ENCODE peak calls at places on chromosome 20, in five cellular contexts. V, Q, K, W and E are unnamed samples.

GRCh38 chr20:39851459-39851858 is 837.6 kb downstream of the MAFB start:
- DNase-seq in V (no peak), Q (no peak), K (no peak), W (no peak), E (no peak)

GRCh38 chr20:48706710-48707339 is 121.0 kb downstream of the PREX1 start:
- DNase-seq in V (no peak), Q (no peak), K (no peak), W (no peak), E (no peak)

GRCh38 chr20:47241345-47241781 is 115.1 kb downstream of the ZMYND8 start:
- DNase-seq in V (no peak), Q (no peak), K (no peak), W (no peak), E (no peak)

GRCh38 chr20:35503841-35504460 is 25.5 kb downstream of the C20orf173 start:
- DNase-seq in V (peak), Q (no peak), K (no peak), W (no peak), E (no peak)

GRCh38 chr20:25565578-25566157 is 19.7 kb downstream of the NINL start:
- DNase-seq in V (no peak), Q (no peak), K (no peak), W (no peak), E (no peak)

GRCh38 chr20:8547035-8547649 is 415.1 kb downstream of the PLCB1 start:
- DNase-seq in V (no peak), Q (no peak), K (no peak), W (no peak), E (peak)

GRCh38 chr20:43138061-43138860 is 51.4 kb downstream of the PTPRT start:
- DNase-seq in V (no peak), Q (no peak), K (no peak), W (no peak), E (no peak)

GRCh38 chr20:53149184-53149651 is 177.1 kb downstream of the TSHZ2 start:
- DNase-seq in V (no peak), Q (no peak), K (no peak), W (no peak), E (no peak)

GRCh38 chr20:3803854-3804253 is 7.7 kb downstream of the CDC25B start:
- DNase-seq in V (no peak), Q (no peak), K (no peak), W (no peak), E (no peak)

GRCh38 chr20:7113577-7114466 is 346.3 kb downstream of the BMP2 start:
- DNase-seq in V (peak), Q (peak), K (peak), W (no peak), E (peak)

GRCh38 chr20:49340161-49340966 is 62.5 kb upstream of the ZNFX1 start:
- DNase-seq in V (no peak), Q (peak), K (no peak), W (no peak), E (no peak)

GRCh38 chr20:50633361-50633760 is 58.0 kb downstream of the RIPOR3 start:
- DNase-seq in V (no peak), Q (no peak), K (no peak), W (no peak), E (no peak)

GRCh38 chr20:48336647-48337046 is 491.2 kb downstream of the PREX1 start:
- DNase-seq in V (no peak), Q (no peak), K (no peak), W (no peak), E (no peak)

GRCh38 chr20:48066256-48066655 is 281.0 kb upstream of the SULF2 start:
- DNase-seq in V (no peak), Q (no peak), K (no peak), W (no peak), E (no peak)

GRCh38 chr20:37686762-37687477 is 6.9 kb upstream of the CTNNBL1 start:
- DNase-seq in V (no peak), Q (no peak), K (no peak), W (no peak), E (no peak)

GRCh38 chr20:62570897-62571666 is 71.2 kb upstream of the SLCO4A1 start:
- DNase-seq in V (no peak), Q (no peak), K (no peak), W (no peak), E (no peak)

GRCh38 chr20:60071965-60072364 is 113.7 kb downstream of the CDH26 start:
- DNase-seq in V (no peak), Q (no peak), K (no peak), W (no peak), E (no peak)

GRCh38 chr20:58852559-58853271 is at the start of gene GNAS:
- DNase-seq in V (no peak), Q (no peak), K (peak), W (peak), E (no peak)

GRCh38 chr20:43914697-43915208 is at the start of gene TOX2:
- DNase-seq in V (no peak), Q (peak), K (peak), W (no peak), E (no peak)

GRCh38 chr20:46563170-46563847 is 12.9 kb upstream of the OCSTAMP start:
- DNase-seq in V (peak), Q (no peak), K (no peak), W (no peak), E (no peak)

GRCh38 chr20:62040933-62041332 is 24.7 kb downstream of the TAF4 start:
- DNase-seq in V (no peak), Q (no peak), K (no peak), W (no peak), E (no peak)

GRCh38 chr20:59485576-59486250 is 118.6 kb upstream of the PHACTR3 start:
- DNase-seq in V (no peak), Q (no peak), K (no peak), W (no peak), E (no peak)

GRCh38 chr20:52410182-52410647 is 218.6 kb upstream of the ZFP64 start:
- DNase-seq in V (no peak), Q (no peak), K (no peak), W (no peak), E (peak)

GRCh38 chr20:32968833-32969241 is 35.4 kb downstream of the SUN5 start:
- DNase-seq in V (no peak), Q (no peak), K (no peak), W (no peak), E (peak)

GRCh38 chr20:58141971-58142842 is 86.2 kb downstream of the ANKRD60 start:
- DNase-seq in V (no peak), Q (no peak), K (no peak), W (no peak), E (no peak)

GRCh38 chr20:31595654-31596411 is 9.3 kb upstream of the ID1 start:
- DNase-seq in V (peak), Q (no peak), K (no peak), W (no peak), E (no peak)